ENCODE peak calls at places on chromosomes 3 and 15, in six cellular contexts. One of them, this sample, is unnamed.
A peak's percentile ranks its signal among the peaks of the same experiment; 100 is the strongest.

GRCh38 chr15:40379853-40380252 is 2.7 kb upstream of the KNSTRN start:
- DNase-seq in H1: no peak
- DNase-seq in IMR-90: peak; percentile 99
- DNase-seq in H9: no peak
- DNase-seq in mesenchymal stem cell: peak; percentile 93
- DNase-seq in trophoblast cell: peak; percentile 91
- DNase-seq in this sample: no peak

GRCh38 chr3:113297281-113297680 is 85.9 kb downstream of the BOC start:
- DNase-seq in trophoblast cell: no peak
- DNase-seq in H9: no peak
- DNase-seq in H1: no peak
- DNase-seq in IMR-90: no peak
- DNase-seq in mesenchymal stem cell: no peak
- DNase-seq in this sample: no peak

GRCh38 chr15:35857812-35858211 is 311.8 kb upstream of the DPH6 start:
- DNase-seq in H9: no peak
- DNase-seq in trophoblast cell: no peak
- DNase-seq in H1: no peak
- DNase-seq in IMR-90: no peak
- DNase-seq in mesenchymal stem cell: no peak
- DNase-seq in this sample: no peak

GRCh38 chr3:2156244-2156847 is 57.7 kb downstream of the CNTN4 start:
- DNase-seq in H1: no peak
- DNase-seq in mesenchymal stem cell: peak; percentile 25
- DNase-seq in trophoblast cell: peak; percentile 28
- DNase-seq in H9: peak; percentile 78
- DNase-seq in IMR-90: no peak
- DNase-seq in this sample: peak; percentile 48

GRCh38 chr15:62749445-62749844 is 293.1 kb upstream of the TPM1 start:
- DNase-seq in IMR-90: peak; percentile 22
- DNase-seq in trophoblast cell: no peak
- DNase-seq in H1: no peak
- DNase-seq in H9: no peak
- DNase-seq in mesenchymal stem cell: no peak
- DNase-seq in this sample: no peak

GRCh38 chr15:60646595-60646994 is 167.7 kb upstream of the ICE2 start:
- DNase-seq in trophoblast cell: no peak
- DNase-seq in mesenchymal stem cell: no peak
- DNase-seq in H1: no peak
- DNase-seq in IMR-90: no peak
- DNase-seq in H9: no peak
- DNase-seq in this sample: no peak

GRCh38 chr15:51024735-51025453 is 69.8 kb downstream of the TNFAIP8L3 start:
- DNase-seq in H9: no peak
- DNase-seq in H1: no peak
- DNase-seq in trophoblast cell: no peak
- DNase-seq in mesenchymal stem cell: no peak
- DNase-seq in IMR-90: peak; percentile 14
- DNase-seq in this sample: no peak

GRCh38 chr3:175411405-175411804 is 552.3 kb downstream of the NAALADL2 start:
- DNase-seq in H9: no peak
- DNase-seq in H1: no peak
- DNase-seq in IMR-90: peak; percentile 82
- DNase-seq in mesenchymal stem cell: no peak
- DNase-seq in trophoblast cell: no peak
- DNase-seq in this sample: no peak

GRCh38 chr3:45043715-45044299 is 17.7 kb downstream of the CLEC3B start:
- DNase-seq in H1: no peak
- DNase-seq in IMR-90: peak; percentile 94
- DNase-seq in trophoblast cell: peak; percentile 38
- DNase-seq in H9: no peak
- DNase-seq in mesenchymal stem cell: peak; percentile 90
- DNase-seq in this sample: no peak

GRCh38 chr3:54621181-54621580 is 306.7 kb downstream of the LRTM1 start:
- DNase-seq in H9: no peak
- DNase-seq in trophoblast cell: no peak
- DNase-seq in IMR-90: no peak
- DNase-seq in mesenchymal stem cell: no peak
- DNase-seq in H1: no peak
- DNase-seq in this sample: no peak

GRCh38 chr3:31232049-31233040 is 300.4 kb upstream of the STT3B start:
- DNase-seq in IMR-90: no peak
- DNase-seq in mesenchymal stem cell: no peak
- DNase-seq in H9: no peak
- DNase-seq in trophoblast cell: peak; percentile 21
- DNase-seq in H1: no peak
- DNase-seq in this sample: no peak

GRCh38 chr15:99486371-99487336 is 79.1 kb upstream of the MEF2A start:
- DNase-seq in H1: no peak
- DNase-seq in IMR-90: peak; percentile 60
- DNase-seq in trophoblast cell: no peak
- DNase-seq in mesenchymal stem cell: peak; percentile 84
- DNase-seq in H9: peak; percentile 51
- DNase-seq in this sample: peak; percentile 15

GRCh38 chr3:103393395-103394186 is 958.8 kb downstream of the ZPLD1 start:
- DNase-seq in mesenchymal stem cell: peak; percentile 17
- DNase-seq in IMR-90: peak; percentile 71
- DNase-seq in H9: no peak
- DNase-seq in trophoblast cell: no peak
- DNase-seq in H1: no peak
- DNase-seq in this sample: no peak

GRCh38 chr3:38165722-38166387 is 518 bp downstream of the OXSR1 start:
- DNase-seq in trophoblast cell: peak; percentile 66
- DNase-seq in H1: no peak
- DNase-seq in IMR-90: peak; percentile 46
- DNase-seq in mesenchymal stem cell: peak; percentile 73
- DNase-seq in H9: no peak
- DNase-seq in this sample: no peak

DNA sequence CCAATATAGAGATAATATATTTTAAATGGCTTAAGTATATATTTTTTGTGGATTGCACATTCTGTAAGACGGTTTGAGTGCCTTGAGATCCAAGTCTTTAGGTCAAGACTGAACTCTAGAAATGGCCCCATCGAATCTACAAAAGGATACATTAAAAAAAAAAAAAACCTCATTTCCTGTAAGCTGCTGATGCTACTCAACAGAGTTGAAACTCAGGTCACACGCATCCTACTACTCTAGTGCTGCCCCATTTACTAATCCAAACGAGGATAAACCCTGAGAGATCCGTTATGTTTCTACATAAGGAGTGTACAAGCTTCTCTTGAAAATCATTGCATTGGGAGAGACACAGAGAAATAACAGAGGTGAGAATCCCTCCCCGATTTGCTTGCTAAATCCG is 187.3 kb downstream of the TIGIT start:
- DNase-seq in mesenchymal stem cell: no peak
- DNase-seq in H1: no peak
- DNase-seq in H9: no peak
- DNase-seq in trophoblast cell: no peak
- DNase-seq in IMR-90: no peak
- DNase-seq in this sample: no peak
- H3K4me2 ChIP-seq in mesenchymal stem cell: no peak overlapping the region
- H3K4me2 ChIP-seq in H1: no peak overlapping the region
- H3K4me2 ChIP-seq in H9: no peak overlapping the region
- H3K4me2 ChIP-seq in trophoblast cell: no peak overlapping the region
- H3K4me2 ChIP-seq in IMR-90: no peak overlapping the region
- H3K4me2 ChIP-seq in this sample: no peak overlapping the region

GRCh38 chr3:48466386-48467109 is 20.0 kb downstream of the ATRIP start:
- DNase-seq in trophoblast cell: no peak
- DNase-seq in IMR-90: no peak
- DNase-seq in H9: peak; percentile 35
- DNase-seq in H1: no peak
- DNase-seq in mesenchymal stem cell: no peak
- DNase-seq in this sample: no peak
- H3K18ac ChIP-seq in trophoblast cell: peak overlapping the region; percentile 47
- H3K18ac ChIP-seq in IMR-90: peak overlapping the region; percentile 10
- H3K18ac ChIP-seq in H9: peak overlapping the region; percentile 92
- H3K18ac ChIP-seq in H1: peak overlapping the region; percentile 78
- H3K18ac ChIP-seq in mesenchymal stem cell: peak overlapping the region; percentile 96
- H3K18ac ChIP-seq in this sample: peak overlapping the region; percentile 98

GRCh38 chr15:25170781-25171110 is 216.0 kb downstream of the SNRPN start:
- DNase-seq in mesenchymal stem cell: no peak
- DNase-seq in trophoblast cell: no peak
- DNase-seq in H1: no peak
- DNase-seq in H9: peak; percentile 6
- DNase-seq in IMR-90: no peak
- DNase-seq in this sample: no peak

GRCh38 chr15:25171111-25171811 is 216.5 kb downstream of the SNRPN start:
- DNase-seq in H9: peak; percentile 11
- DNase-seq in H1: no peak
- DNase-seq in trophoblast cell: no peak
- DNase-seq in mesenchymal stem cell: no peak
- DNase-seq in IMR-90: no peak
- DNase-seq in this sample: no peak

GRCh38 chr15:25171856-25172687 is 217.3 kb downstream of the SNRPN start:
- DNase-seq in trophoblast cell: no peak
- DNase-seq in H1: no peak
- DNase-seq in H9: peak; percentile 14
- DNase-seq in IMR-90: no peak
- DNase-seq in mesenchymal stem cell: no peak
- DNase-seq in this sample: no peak

GRCh38 chr15:25173241-25174028 is 218.6 kb downstream of the SNRPN start:
- DNase-seq in IMR-90: no peak
- DNase-seq in trophoblast cell: no peak
- DNase-seq in H9: peak; percentile 7
- DNase-seq in H1: no peak
- DNase-seq in mesenchymal stem cell: no peak
- DNase-seq in this sample: no peak

GRCh38 chr15:25172691-25173090 is 217.9 kb downstream of the SNRPN start:
- DNase-seq in mesenchymal stem cell: no peak
- DNase-seq in trophoblast cell: no peak
- DNase-seq in H1: no peak
- DNase-seq in IMR-90: no peak
- DNase-seq in H9: no peak
- DNase-seq in this sample: no peak
- H3K9me3 ChIP-seq in mesenchymal stem cell: peaks cover 12% of the 10 kb centered on the region
- H3K9me3 ChIP-seq in trophoblast cell: peaks cover 68% of the 10 kb centered on the region
- H3K9me3 ChIP-seq in H1: peaks cover 75% of the 10 kb centered on the region
- H3K9me3 ChIP-seq in IMR-90: peaks cover 55% of the 10 kb centered on the region
- H3K9me3 ChIP-seq in H9: peaks cover 58% of the 10 kb centered on the region
- H3K9me3 ChIP-seq in this sample: peaks cover 42% of the 10 kb centered on the region

GRCh38 chr3:183252108-183252782 is 808 bp upstream of the B3GNT5 start:
- DNase-seq in trophoblast cell: no peak
- DNase-seq in H1: no peak
- DNase-seq in H9: no peak
- DNase-seq in mesenchymal stem cell: no peak
- DNase-seq in IMR-90: no peak
- DNase-seq in this sample: no peak
- H3K4me2 ChIP-seq in trophoblast cell: no peak overlapping the region
- H3K4me2 ChIP-seq in H1: peak overlapping the region; percentile 88
- H3K4me2 ChIP-seq in H9: peak overlapping the region; percentile 94
- H3K4me2 ChIP-seq in mesenchymal stem cell: no peak overlapping the region
- H3K4me2 ChIP-seq in IMR-90: no peak overlapping the region
- H3K4me2 ChIP-seq in this sample: no peak overlapping the region

GRCh38 chr3:129487183-129487867 is 41.1 kb upstream of the RHO start:
- DNase-seq in H1: no peak
- DNase-seq in trophoblast cell: no peak
- DNase-seq in IMR-90: no peak
- DNase-seq in mesenchymal stem cell: no peak
- DNase-seq in H9: no peak
- DNase-seq in this sample: no peak

GRCh38 chr3:129485681-129486056 is 42.8 kb upstream of the RHO start:
- DNase-seq in H9: no peak
- DNase-seq in IMR-90: peak; percentile 94
- DNase-seq in H1: no peak
- DNase-seq in mesenchymal stem cell: peak; percentile 93
- DNase-seq in trophoblast cell: peak; percentile 100
- DNase-seq in this sample: no peak

GRCh38 chr3:129483870-129484269 is 43.8 kb downstream of the IFT122 start:
- DNase-seq in trophoblast cell: no peak
- DNase-seq in IMR-90: no peak
- DNase-seq in H1: no peak
- DNase-seq in H9: no peak
- DNase-seq in mesenchymal stem cell: no peak
- DNase-seq in this sample: no peak

GRCh38 chr3:129482721-129483120 is 42.7 kb downstream of the IFT122 start:
- DNase-seq in mesenchymal stem cell: no peak
- DNase-seq in trophoblast cell: no peak
- DNase-seq in H9: peak; percentile 52
- DNase-seq in H1: no peak
- DNase-seq in IMR-90: no peak
- DNase-seq in this sample: no peak

DNA sequence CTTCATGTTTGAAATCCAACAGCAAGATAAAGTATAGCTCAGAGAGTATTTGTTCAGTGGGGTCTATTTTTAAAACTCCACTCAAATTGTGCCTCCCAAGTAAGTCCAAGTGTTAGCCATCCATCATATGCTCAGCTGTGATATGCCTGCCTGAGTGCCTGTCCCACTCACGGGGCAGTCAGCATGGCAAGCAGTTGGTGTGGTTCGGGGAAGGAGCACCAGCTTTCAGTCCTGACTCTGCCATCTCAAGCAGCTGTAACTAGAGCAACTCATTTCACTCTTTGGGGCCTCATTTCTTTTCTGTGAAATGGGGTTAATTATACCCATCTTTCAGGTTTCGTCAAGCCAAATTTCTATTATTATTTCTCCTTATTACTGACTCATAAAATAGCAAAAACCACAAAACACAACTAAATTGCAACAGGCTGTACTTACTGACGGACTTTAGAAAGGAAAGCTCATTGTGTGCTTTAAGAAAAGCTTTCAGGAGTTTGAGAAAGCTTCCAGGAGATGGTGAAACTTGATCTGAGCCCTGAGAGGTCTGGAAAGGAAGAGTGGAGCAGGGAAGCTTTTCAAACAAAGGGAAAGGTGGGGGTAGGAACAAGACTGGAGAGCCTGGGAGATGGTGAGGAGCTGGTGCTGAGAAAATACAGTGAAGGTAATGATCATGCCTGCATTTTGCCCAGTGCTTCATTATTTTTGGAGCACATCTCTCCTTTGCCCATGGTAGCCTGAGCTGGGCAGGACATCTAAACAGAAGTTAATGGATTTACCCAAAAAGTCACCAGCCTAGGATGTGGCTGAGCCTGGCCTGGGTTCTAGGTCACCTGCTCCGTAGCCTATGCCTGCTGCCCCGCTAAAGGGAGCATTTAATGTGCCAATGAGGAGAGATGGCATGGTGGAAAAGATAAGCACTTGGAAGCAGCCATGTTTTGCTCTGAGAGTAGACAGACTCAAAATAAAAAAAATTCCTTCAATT is 42.1 kb upstream of the RHO start:
- DNase-seq in H9: no peak
- DNase-seq in mesenchymal stem cell: peak; percentile 64
- DNase-seq in IMR-90: peak; percentile 81
- DNase-seq in H1: no peak
- DNase-seq in trophoblast cell: peak; percentile 15
- DNase-seq in this sample: peak; percentile 33
- H3K18ac ChIP-seq in H9: peak overlapping the region; percentile 45
- H3K18ac ChIP-seq in mesenchymal stem cell: peak overlapping the region; percentile 73
- H3K18ac ChIP-seq in IMR-90: peak overlapping the region; percentile 90
- H3K18ac ChIP-seq in H1: peak overlapping the region; percentile 53
- H3K18ac ChIP-seq in trophoblast cell: peak overlapping the region; percentile 94
- H3K18ac ChIP-seq in this sample: peak overlapping the region; percentile 86

DNA sequence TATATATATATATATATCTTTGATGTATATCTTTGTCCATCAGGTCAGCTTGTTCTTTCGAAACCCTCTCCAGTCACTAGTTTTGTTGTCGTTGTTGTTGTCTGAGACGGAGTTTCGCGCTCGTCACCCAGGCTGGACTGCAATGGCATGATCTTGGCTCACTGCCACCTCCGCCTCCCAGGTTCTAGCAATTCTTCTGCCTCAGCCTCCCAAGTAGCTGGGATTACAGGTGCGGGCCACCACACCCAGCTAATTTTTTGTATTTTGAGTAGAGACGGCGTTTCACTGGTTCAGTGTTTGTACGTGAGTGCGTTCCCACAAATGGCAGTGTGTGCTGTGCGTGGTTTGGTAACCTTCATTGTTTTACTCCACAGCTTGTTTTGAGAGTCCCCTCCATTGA is 51.7 kb downstream of the ZDHHC19 start:
- DNase-seq in IMR-90: no peak
- DNase-seq in H1: no peak
- DNase-seq in H9: no peak
- DNase-seq in trophoblast cell: no peak
- DNase-seq in mesenchymal stem cell: no peak
- DNase-seq in this sample: no peak
- H3K9me3 ChIP-seq in IMR-90: no peaks in the 10 kb centered on the region
- H3K9me3 ChIP-seq in H1: no peaks in the 10 kb centered on the region
- H3K9me3 ChIP-seq in H9: no peaks in the 10 kb centered on the region
- H3K9me3 ChIP-seq in trophoblast cell: peaks cover under 1% of the 10 kb centered on the region
- H3K9me3 ChIP-seq in mesenchymal stem cell: no peaks in the 10 kb centered on the region
- H3K9me3 ChIP-seq in this sample: peaks cover 1% of the 10 kb centered on the region

This sample was measured in neuronal stem cell.